ENCODE peak calls at places on chromosome 14, in six cellular contexts. D is KG1; U is progenitor cell of endocrine pancreas; S is hippocampal formation; Y is stimulated activated CD8-positive, alpha-beta memory T cell treated with anti-CD3 and anti-CD28 coated beads, Interleukin-15, amount 100 ng/mL, for 24 hours; I is NCI-H2107. M is an unnamed sample.

GRCh38 chr14:55302770-55303472 is 31.7 kb downstream of the FBXO34 start:
- DNase-seq in D (peak; percentile 20), U (no peak), S (no peak), Y (no peak), I (no peak), M (peak; percentile 12)

GRCh38 chr14:33709286-33709685 is 241.6 kb downstream of the EGLN3 start:
- DNase-seq in D (no peak), U (no peak), S (no peak), Y (no peak), I (no peak), M (no peak)

GRCh38 chr14:29390046-29390841 is 537.4 kb downstream of the PRKD1 start:
- DNase-seq in D (no peak), U (no peak), S (no peak), Y (no peak), I (peak; percentile 87), M (no peak)

GRCh38 chr14:78764240-78764639 is 594.1 kb downstream of the NRXN3 start:
- DNase-seq in D (no peak), U (no peak), S (no peak), Y (no peak), I (no peak), M (no peak)

GRCh38 chr14:104223810-104224515 is 85.6 kb downstream of the KIF26A start:
- DNase-seq in D (no peak), U (no peak), S (no peak), Y (no peak), I (no peak), M (no peak)

GRCh38 chr14:34334329-34334728 is 127.7 kb downstream of the SPTSSA start:
- DNase-seq in D (no peak), U (no peak), S (no peak), Y (no peak), I (no peak), M (no peak)

GRCh38 chr14:44657688-44658388 is 150.8 kb upstream of the FSCB start:
- DNase-seq in D (no peak), U (no peak), S (peak; percentile 45), Y (no peak), I (peak; percentile 75), M (no peak)

GRCh38 chr14:103628684-103629502 is at the start of gene KLC1:
- DNase-seq in D (peak; percentile 50), U (peak; percentile 70), S (peak; percentile 65), Y (peak; percentile 85), I (peak; percentile 79), M (peak; percentile 79)

GRCh38 chr14:19754172-19754571 is 10.8 kb downstream of the OR4Q3 start:
- DNase-seq in D (no peak), U (no peak), S (no peak), Y (no peak), I (no peak), M (no peak)

GRCh38 chr14:98189077-98189476 is 1082.9 kb downstream of the BCL11B start:
- DNase-seq in D (no peak), U (no peak), S (no peak), Y (no peak), I (no peak), M (no peak)

GRCh38 chr14:104819361-104819771 is 18.5 kb downstream of the ZBTB42 start:
- DNase-seq in D (no peak), U (no peak), S (no peak), Y (no peak), I (no peak), M (no peak)

GRCh38 chr14:51889851-51890250 is 29.4 kb downstream of the GNG2 start:
- DNase-seq in D (no peak), U (no peak), S (no peak), Y (no peak), I (no peak), M (no peak)

GRCh38 chr14:69042309-69043006 is 63.4 kb upstream of the ACTN1 start:
- DNase-seq in D (no peak), U (no peak), S (no peak), Y (no peak), I (no peak), M (no peak)

M was measured in OCI-LY7.